ENCODE peak calls at places on chromosome 6, in four cellular contexts. B is HepG2, T is A549, P is GM12878. Q is an unnamed sample.

GRCh38 chr6:22113046-22113766 is 183.6 kb downstream of the PRL start:
- DNase-seq in P (no peak), T (peak; percentile 97), B (no peak), Q (no peak)

GRCh38 chr6:8108031-8108660 is 5.8 kb upstream of the EEF1E1 start:
- DNase-seq in P (no peak), T (peak; percentile 76), B (peak; percentile 93), Q (no peak)

GRCh38 chr6:7246401-7247178 is 66.4 kb downstream of the SSR1 start:
- DNase-seq in P (no peak), B (no peak), T (no peak), Q (peak; percentile 74)

GRCh38 chr6:70668499-70668812 is 773 bp downstream of the SMAP1 start:
- DNase-seq in P (no peak), T (no peak), B (no peak), Q (no peak)

GRCh38 chr6:25717856-25718740 is 36.4 kb upstream of the SLC17A4 start:
- DNase-seq in P (no peak), T (peak; percentile 19), B (peak; percentile 39), Q (no peak)

GRCh38 chr6:26363882-26364825 is 844 bp upstream of the BTN3A2 start:
- DNase-seq in P (peak; percentile 17), B (no peak), T (no peak), Q (no peak)

GRCh38 chr6:84061174-84061573 is 27.6 kb downstream of the MRAP2 start:
- DNase-seq in T (no peak), B (no peak), P (no peak), Q (no peak)

GRCh38 chr6:16669227-16669626 is 92.0 kb downstream of the ATXN1 start:
- DNase-seq in B (peak; percentile 33), P (no peak), T (peak; percentile 54), Q (no peak)

GRCh38 chr6:162070639-162071038 is 656.9 kb downstream of the PRKN start:
- DNase-seq in P (no peak), T (no peak), B (no peak), Q (no peak)

GRCh38 chr6:37640776-37641395 is 56.8 kb downstream of the MDGA1 start:
- DNase-seq in T (no peak), P (no peak), B (no peak), Q (no peak)

GRCh38 chr6:85323435-85324040 is 126.3 kb upstream of the NT5E start:
- DNase-seq in B (peak; percentile 72), P (peak; percentile 25), T (peak; percentile 80), Q (peak; percentile 88)

GRCh38 chr6:71727632-71728294 is 158.6 kb upstream of the RIMS1 start:
- DNase-seq in B (no peak), T (no peak), P (peak; percentile 8), Q (no peak)

GRCh38 chr6:75149253-75149652 is 56.6 kb downstream of the COL12A1 start:
- DNase-seq in P (no peak), B (no peak), T (no peak), Q (no peak)

GRCh38 chr6:89411269-89412070 is 603 bp downstream of the RRAGD start:
- DNase-seq in T (no peak), B (no peak), P (no peak), Q (peak; percentile 74)

GRCh38 chr6:153771577-153771976 is 267.5 kb upstream of the OPRM1 start:
- DNase-seq in B (no peak), T (no peak), P (no peak), Q (no peak)

GRCh38 chr6:158907931-158908330 is 88.8 kb upstream of the EZR start:
- DNase-seq in T (no peak), B (no peak), P (no peak), Q (no peak)

GRCh38 chr6:169866668-169867521 is 115.5 kb downstream of the ERMARD start:
- DNase-seq in T (no peak), B (no peak), P (no peak), Q (no peak)

GRCh38 chr6:169866140-169866534 is 114.7 kb downstream of the ERMARD start:
- DNase-seq in B (no peak), P (no peak), T (no peak), Q (no peak)

GRCh38 chr6:169867751-169868191 is 116.3 kb downstream of the ERMARD start:
- DNase-seq in P (no peak), B (no peak), T (no peak), Q (no peak)

GRCh38 chr6:169869301-169869700 is 117.9 kb downstream of the ERMARD start:
- DNase-seq in B (no peak), P (no peak), T (no peak), Q (no peak)

GRCh38 chr6:169868458-169868857 is 117.0 kb downstream of the ERMARD start:
- DNase-seq in T (no peak), P (no peak), B (no peak), Q (no peak)
- TF ChIP-seq MAX in T (no peak), P (no peak), B (no peak), Q (no peak)

DNA sequence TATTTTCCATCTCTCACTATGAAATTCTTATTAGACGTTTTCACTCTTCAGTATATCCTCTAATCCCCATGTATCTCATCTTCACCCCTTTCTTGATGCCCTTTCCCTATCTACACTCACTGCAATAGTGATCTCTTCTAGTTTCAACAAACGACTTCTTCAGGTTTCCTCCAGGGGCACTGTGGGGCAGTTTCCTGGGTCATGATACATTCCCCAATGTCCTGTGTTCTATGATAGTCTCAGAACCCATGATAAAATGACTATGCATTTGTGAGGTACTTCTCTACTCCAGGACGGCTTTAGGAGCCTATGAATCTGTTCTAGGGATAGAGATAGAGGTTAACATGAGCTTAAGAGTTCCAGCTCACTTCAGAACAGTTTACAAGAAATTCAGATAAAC is 183.3 kb downstream of the FOXC1 start:
- DNase-seq in P (no peak), B (peak; percentile 53), T (peak; percentile 48), Q (peak; percentile 49)
- TF ChIP-seq MAX in P (no peak), B (no peak), T (no peak), Q (no peak)

GRCh38 chr6:111480988-111481830 is 1.8 kb downstream of the REV3L start:
- DNase-seq in P (no peak), B (no peak), T (no peak), Q (no peak)

GRCh38 chr6:111482236-111482958 is 621 bp downstream of the REV3L start:
- DNase-seq in B (no peak), T (no peak), P (no peak), Q (peak; percentile 23)

GRCh38 chr6:111483736-111484654 is 977 bp upstream of the REV3L start:
- DNase-seq in P (peak; percentile 69), B (peak; percentile 94), T (peak; percentile 93), Q (peak; percentile 79)

GRCh38 chr6:111482959-111483735 is at the start of gene REV3L:
- DNase-seq in B (peak; percentile 90), T (peak; percentile 90), P (peak; percentile 61), Q (peak; percentile 86)

DNA sequence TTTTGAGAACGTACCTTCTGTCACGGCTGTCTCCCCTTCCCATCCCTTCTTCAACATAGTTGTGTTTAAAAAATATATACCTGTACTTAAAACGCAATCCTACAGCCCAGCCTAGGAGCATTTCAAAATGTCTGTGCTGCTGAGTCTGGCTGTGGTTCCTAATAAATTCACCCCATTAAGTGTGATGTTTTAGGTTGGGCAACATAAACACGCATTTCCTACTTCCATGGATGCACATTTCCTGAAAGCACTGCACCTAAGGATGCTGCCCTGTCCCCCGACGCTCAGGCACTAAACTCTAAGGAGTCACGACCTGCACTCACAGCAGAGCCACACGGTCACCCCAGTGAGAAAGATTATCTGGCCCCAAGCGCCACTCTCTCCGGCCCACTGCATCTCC is 1.2 kb downstream of the REV3L start:
- DNase-seq in P (no peak), B (peak; percentile 23), T (peak; percentile 26), Q (no peak)
- TF ChIP-seq MAX in P (no peak), B (no peak), T (no peak), Q (no peak)

DNA sequence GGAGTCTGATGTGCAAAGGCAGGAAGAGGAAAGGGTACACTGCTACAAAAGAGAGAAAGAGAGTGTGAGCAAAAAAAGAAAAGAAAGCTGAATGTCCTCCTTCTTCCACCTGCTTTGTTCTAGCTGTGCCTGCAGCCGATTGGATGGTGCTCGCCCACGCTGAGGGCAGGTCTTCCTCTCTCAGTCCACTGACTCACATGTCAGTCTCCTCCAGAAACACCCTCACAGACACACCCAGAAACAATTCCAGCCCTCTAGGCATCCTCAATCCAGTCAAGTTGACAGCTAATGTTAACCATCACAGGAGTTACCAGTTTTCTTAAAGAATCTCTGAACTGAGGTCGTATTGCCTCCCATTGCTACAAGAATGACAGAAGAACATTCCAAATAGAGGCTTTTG is 411.9 kb upstream of the SASH1 start:
- DNase-seq in B (no peak), P (no peak), T (no peak), Q (no peak)
- TF ChIP-seq MAX in B (no peak), P (no peak), T (no peak), Q (no peak)

GRCh38 chr6:19417713-19418112 is 419.5 kb upstream of the ID4 start:
- DNase-seq in T (peak; percentile 20), B (no peak), P (no peak), Q (no peak)

GRCh38 chr6:19413323-19413722 is 423.8 kb upstream of the ID4 start:
- DNase-seq in B (no peak), T (no peak), P (no peak), Q (no peak)

GRCh38 chr6:19416811-19417210 is 420.4 kb upstream of the ID4 start:
- DNase-seq in T (no peak), P (no peak), B (no peak), Q (no peak)

GRCh38 chr6:19410477-19410876 is 426.7 kb upstream of the ID4 start:
- DNase-seq in T (peak; percentile 3), P (no peak), B (no peak), Q (no peak)

DNA sequence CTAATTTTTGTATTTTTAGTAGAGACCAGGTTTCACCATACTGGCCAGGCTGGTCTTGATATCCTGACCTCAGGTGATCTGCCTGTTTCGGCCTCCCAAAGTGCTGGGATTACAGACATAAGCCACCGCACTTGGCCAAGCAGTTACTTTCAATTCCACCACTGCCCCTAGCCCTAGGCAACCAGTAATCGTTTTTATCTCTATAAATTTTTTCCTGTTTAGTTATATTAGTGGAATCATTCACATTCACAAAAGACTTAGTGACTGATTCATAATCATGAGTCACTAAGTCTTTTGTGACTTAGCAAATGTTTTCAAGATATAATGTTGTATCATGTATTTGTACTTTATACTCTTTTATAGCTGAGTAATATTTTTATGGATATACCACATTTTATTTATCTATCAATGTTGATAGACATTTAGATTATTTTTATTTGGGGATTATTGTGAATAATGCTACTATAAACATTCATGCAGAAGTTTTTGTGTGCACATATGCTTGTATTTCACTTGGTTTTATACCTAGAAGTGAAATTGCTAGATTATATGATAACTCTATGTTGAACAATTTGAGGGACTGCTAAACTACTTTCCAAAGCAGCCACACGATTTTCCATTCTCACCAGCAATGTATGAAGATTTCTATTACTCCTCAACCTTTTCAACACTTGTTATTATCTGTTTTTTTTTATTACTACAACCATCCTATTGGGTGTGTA is 421.4 kb upstream of the ID4 start:
- DNase-seq in T (peak; percentile 16), P (no peak), B (no peak), Q (no peak)
- TF ChIP-seq MAX in T (no peak), P (no peak), B (no peak), Q (no peak)

Q was measured in WTC11.